ENCODE peak calls at places on chromosomes 11 and 22, in nine cellular contexts. One of them, this sample, is unnamed.

GRCh38 chr22:19992921-19993355 is 23.7 kb downstream of the ARVCF start:
- DNase-seq in progenitor cell of endocrine pancreas: no peak
- DNase-seq in endothelial cell: no peak
- DNase-seq in GM12878: no peak
- DNase-seq in uterus: no peak
- DNase-seq in transverse colon: no peak
- DNase-seq in RWPE1: no peak
- DNase-seq in kidney: peak
- DNase-seq in chondrocyte: peak
- DNase-seq in this sample: no peak

GRCh38 chr11:67071420-67072284 is 15.0 kb downstream of the RHOD start:
- DNase-seq in progenitor cell of endocrine pancreas: peak
- DNase-seq in endothelial cell: peak
- DNase-seq in GM12878: no peak
- DNase-seq in uterus: peak
- DNase-seq in transverse colon: peak
- DNase-seq in RWPE1: no peak
- DNase-seq in kidney: no peak
- DNase-seq in chondrocyte: no peak
- DNase-seq in this sample: peak

GRCh38 chr11:1782831-1783724 is 19.4 kb upstream of the CTSD start:
- DNase-seq in progenitor cell of endocrine pancreas: no peak
- DNase-seq in endothelial cell: no peak
- DNase-seq in GM12878: no peak
- DNase-seq in uterus: no peak
- DNase-seq in transverse colon: no peak
- DNase-seq in RWPE1: no peak
- DNase-seq in kidney: no peak
- DNase-seq in chondrocyte: no peak
- DNase-seq in this sample: no peak

GRCh38 chr11:48107188-48107704 is 109.4 kb upstream of the OR4B1 start:
- DNase-seq in progenitor cell of endocrine pancreas: no peak
- DNase-seq in endothelial cell: no peak
- DNase-seq in GM12878: peak
- DNase-seq in uterus: no peak
- DNase-seq in transverse colon: peak
- DNase-seq in RWPE1: no peak
- DNase-seq in kidney: no peak
- DNase-seq in chondrocyte: no peak
- DNase-seq in this sample: peak

GRCh38 chr22:31893460-31893859 is 50.9 kb upstream of the YWHAH start:
- DNase-seq in progenitor cell of endocrine pancreas: no peak
- DNase-seq in endothelial cell: no peak
- DNase-seq in GM12878: no peak
- DNase-seq in uterus: no peak
- DNase-seq in transverse colon: no peak
- DNase-seq in RWPE1: no peak
- DNase-seq in kidney: no peak
- DNase-seq in chondrocyte: no peak
- DNase-seq in this sample: no peak

GRCh38 chr22:22619765-22620414 is 24.5 kb upstream of the GGTLC2 start:
- DNase-seq in progenitor cell of endocrine pancreas: no peak
- DNase-seq in endothelial cell: no peak
- DNase-seq in GM12878: no peak
- DNase-seq in uterus: no peak
- DNase-seq in transverse colon: no peak
- DNase-seq in RWPE1: no peak
- DNase-seq in kidney: no peak
- DNase-seq in chondrocyte: no peak
- DNase-seq in this sample: no peak

GRCh38 chr11:8621147-8621546 is 27.1 kb upstream of the STK33 start:
- DNase-seq in progenitor cell of endocrine pancreas: no peak
- DNase-seq in endothelial cell: no peak
- DNase-seq in GM12878: no peak
- DNase-seq in uterus: no peak
- DNase-seq in transverse colon: no peak
- DNase-seq in RWPE1: no peak
- DNase-seq in kidney: no peak
- DNase-seq in chondrocyte: no peak
- DNase-seq in this sample: no peak

GRCh38 chr11:75263944-75264349 is 23.4 kb downstream of the TPBGL start:
- DNase-seq in progenitor cell of endocrine pancreas: no peak
- DNase-seq in endothelial cell: no peak
- DNase-seq in GM12878: no peak
- DNase-seq in uterus: no peak
- DNase-seq in transverse colon: peak
- DNase-seq in RWPE1: no peak
- DNase-seq in kidney: peak
- DNase-seq in chondrocyte: peak
- DNase-seq in this sample: no peak

GRCh38 chr11:111454561-111455192 is 57.5 kb downstream of the BTG4 start:
- DNase-seq in progenitor cell of endocrine pancreas: peak
- DNase-seq in endothelial cell: peak
- DNase-seq in GM12878: no peak
- DNase-seq in uterus: no peak
- DNase-seq in transverse colon: peak
- DNase-seq in RWPE1: peak
- DNase-seq in kidney: no peak
- DNase-seq in chondrocyte: no peak
- DNase-seq in this sample: no peak

GRCh38 chr11:132994038-132994502 is 538.2 kb downstream of the OPCML start:
- DNase-seq in progenitor cell of endocrine pancreas: no peak
- DNase-seq in endothelial cell: no peak
- DNase-seq in GM12878: no peak
- DNase-seq in uterus: no peak
- DNase-seq in transverse colon: no peak
- DNase-seq in RWPE1: no peak
- DNase-seq in kidney: no peak
- DNase-seq in chondrocyte: no peak
- DNase-seq in this sample: no peak

GRCh38 chr11:30503156-30503555 is 83.0 kb downstream of the MPPED2 start:
- DNase-seq in progenitor cell of endocrine pancreas: no peak
- DNase-seq in endothelial cell: no peak
- DNase-seq in GM12878: no peak
- DNase-seq in uterus: no peak
- DNase-seq in transverse colon: no peak
- DNase-seq in RWPE1: no peak
- DNase-seq in kidney: no peak
- DNase-seq in chondrocyte: no peak
- DNase-seq in this sample: no peak

GRCh38 chr11:18804621-18805020 is 13.0 kb upstream of the PTPN5 start:
- DNase-seq in progenitor cell of endocrine pancreas: no peak
- DNase-seq in endothelial cell: no peak
- DNase-seq in GM12878: no peak
- DNase-seq in uterus: no peak
- DNase-seq in transverse colon: no peak
- DNase-seq in RWPE1: no peak
- DNase-seq in kidney: no peak
- DNase-seq in chondrocyte: no peak
- DNase-seq in this sample: no peak

GRCh38 chr11:60197442-60197841 is 14.6 kb upstream of the MS4A6A start:
- DNase-seq in progenitor cell of endocrine pancreas: no peak
- DNase-seq in endothelial cell: no peak
- DNase-seq in GM12878: no peak
- DNase-seq in uterus: no peak
- DNase-seq in transverse colon: no peak
- DNase-seq in RWPE1: no peak
- DNase-seq in kidney: no peak
- DNase-seq in chondrocyte: no peak
- DNase-seq in this sample: no peak

GRCh38 chr22:29031236-29031982 is 30.2 kb downstream of the C22orf31 start:
- DNase-seq in progenitor cell of endocrine pancreas: no peak
- DNase-seq in endothelial cell: peak
- DNase-seq in GM12878: no peak
- DNase-seq in uterus: peak
- DNase-seq in transverse colon: peak
- DNase-seq in RWPE1: peak
- DNase-seq in kidney: peak
- DNase-seq in chondrocyte: no peak
- DNase-seq in this sample: no peak

GRCh38 chr22:29477919-29478318 is 2.1 kb upstream of the NEFH start:
- DNase-seq in progenitor cell of endocrine pancreas: no peak
- DNase-seq in endothelial cell: no peak
- DNase-seq in GM12878: no peak
- DNase-seq in uterus: no peak
- DNase-seq in transverse colon: no peak
- DNase-seq in RWPE1: no peak
- DNase-seq in kidney: no peak
- DNase-seq in chondrocyte: no peak
- DNase-seq in this sample: no peak

GRCh38 chr11:72441647-72442267 is 7.4 kb upstream of the CLPB start:
- DNase-seq in progenitor cell of endocrine pancreas: no peak
- DNase-seq in endothelial cell: no peak
- DNase-seq in GM12878: no peak
- DNase-seq in uterus: no peak
- DNase-seq in transverse colon: no peak
- DNase-seq in RWPE1: no peak
- DNase-seq in kidney: no peak
- DNase-seq in chondrocyte: no peak
- DNase-seq in this sample: no peak

GRCh38 chr22:42397332-42398246 is 34.6 kb downstream of the NFAM1 start:
- DNase-seq in progenitor cell of endocrine pancreas: no peak
- DNase-seq in endothelial cell: no peak
- DNase-seq in GM12878: peak
- DNase-seq in uterus: no peak
- DNase-seq in transverse colon: peak
- DNase-seq in RWPE1: no peak
- DNase-seq in kidney: no peak
- DNase-seq in chondrocyte: no peak
- DNase-seq in this sample: peak

DNA sequence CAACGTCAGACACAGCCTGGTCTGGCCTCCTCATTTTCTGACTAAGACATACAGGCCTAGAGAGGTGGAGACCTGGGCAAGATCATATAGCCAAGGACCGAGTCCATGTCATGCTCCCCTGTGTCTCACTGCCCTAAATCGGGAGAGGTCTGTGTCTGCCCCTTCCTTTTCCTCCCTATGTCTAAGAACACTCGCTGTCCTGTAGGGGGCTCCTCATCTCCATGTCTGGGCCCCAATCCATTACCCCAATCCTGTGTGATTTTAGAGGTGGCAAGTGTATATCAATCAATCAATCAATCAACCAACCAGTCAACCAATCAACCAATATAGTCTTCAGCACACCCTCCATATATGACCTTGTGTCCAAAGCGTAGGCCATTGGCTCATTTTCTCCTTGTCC is 125.7 kb downstream of the KIRREL3 start:
- DNase-seq in progenitor cell of endocrine pancreas: no peak
- DNase-seq in endothelial cell: no peak
- DNase-seq in GM12878: no peak
- DNase-seq in uterus: no peak
- DNase-seq in transverse colon: no peak
- DNase-seq in RWPE1: no peak
- DNase-seq in kidney: no peak
- DNase-seq in chondrocyte: no peak
- DNase-seq in this sample: no peak
- TF ChIP-seq CTCF in progenitor cell of endocrine pancreas: no peak
- TF ChIP-seq CTCF in endothelial cell: peak
- TF ChIP-seq CTCF in GM12878: peak
- TF ChIP-seq CTCF in uterus: no peak
- TF ChIP-seq CTCF in transverse colon: no peak
- TF ChIP-seq CTCF in RWPE1: no peak
- TF ChIP-seq CTCF in kidney: no peak
- TF ChIP-seq CTCF in chondrocyte: peak
- TF ChIP-seq CTCF in this sample: no peak

DNA sequence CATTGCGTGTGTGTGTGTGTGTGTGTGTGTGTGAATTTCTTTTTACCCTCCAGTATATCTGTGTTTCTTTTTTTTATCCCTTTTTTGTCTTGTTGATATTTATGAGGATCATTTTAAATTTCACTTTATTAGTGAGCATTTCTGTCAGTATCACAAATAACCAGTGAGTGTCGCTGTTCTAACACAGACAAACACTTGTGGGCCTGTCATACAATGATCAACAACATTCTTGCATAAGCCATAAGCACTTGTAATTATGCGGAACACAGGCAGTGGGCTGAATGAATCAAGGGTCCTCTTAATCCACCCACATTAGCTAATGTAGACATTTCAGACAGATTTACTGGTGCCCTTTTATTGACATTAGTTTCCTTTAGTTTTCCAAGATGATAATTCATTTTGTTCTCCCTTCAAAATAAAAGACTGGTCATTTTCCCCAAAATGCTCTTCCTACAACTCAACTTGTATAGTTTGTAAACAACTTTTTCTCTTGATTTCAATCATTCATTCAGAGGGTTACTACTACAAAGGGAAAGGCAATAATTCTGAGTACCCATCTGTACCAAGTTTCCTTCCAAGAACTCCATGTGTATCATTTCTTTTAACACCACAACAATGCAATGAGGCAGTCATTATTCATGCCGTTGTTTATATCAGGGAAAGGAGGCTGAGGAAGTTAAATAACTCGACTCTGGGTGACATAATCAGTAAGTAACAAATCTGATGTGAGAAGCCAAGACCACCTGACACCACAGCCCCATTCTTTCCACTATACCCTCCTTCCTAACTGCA is 34.6 kb upstream of the ANO3 start:
- DNase-seq in progenitor cell of endocrine pancreas: no peak
- DNase-seq in endothelial cell: peak
- DNase-seq in GM12878: no peak
- DNase-seq in uterus: no peak
- DNase-seq in transverse colon: no peak
- DNase-seq in RWPE1: peak
- DNase-seq in kidney: no peak
- DNase-seq in chondrocyte: no peak
- DNase-seq in this sample: no peak
- TF ChIP-seq CTCF in progenitor cell of endocrine pancreas: peak
- TF ChIP-seq CTCF in endothelial cell: peak
- TF ChIP-seq CTCF in GM12878: peak
- TF ChIP-seq CTCF in uterus: peak
- TF ChIP-seq CTCF in transverse colon: peak
- TF ChIP-seq CTCF in RWPE1: peak
- TF ChIP-seq CTCF in kidney: peak
- TF ChIP-seq CTCF in chondrocyte: peak
- TF ChIP-seq CTCF in this sample: peak

DNA sequence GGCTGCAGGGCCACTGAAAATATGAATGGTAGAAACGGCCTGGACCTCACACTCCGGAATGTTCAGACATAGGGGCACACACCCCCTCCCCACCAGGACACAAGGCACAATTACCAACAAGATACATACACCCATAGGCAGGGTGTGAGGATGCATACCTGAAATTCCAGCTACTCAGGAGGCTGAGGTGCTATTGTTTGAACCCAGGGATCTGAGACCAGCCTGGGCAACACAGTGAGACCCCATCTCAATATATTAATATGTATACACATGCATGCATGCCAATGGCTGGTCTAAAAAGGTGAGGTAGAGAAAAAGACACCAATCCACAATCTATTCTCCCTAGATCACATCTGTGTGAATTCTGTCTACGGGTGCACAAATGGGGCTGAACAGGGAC is 403.3 kb downstream of the SHANK2 start:
- DNase-seq in progenitor cell of endocrine pancreas: no peak
- DNase-seq in endothelial cell: no peak
- DNase-seq in GM12878: no peak
- DNase-seq in uterus: no peak
- DNase-seq in transverse colon: no peak
- DNase-seq in RWPE1: no peak
- DNase-seq in kidney: no peak
- DNase-seq in chondrocyte: no peak
- DNase-seq in this sample: no peak
- TF ChIP-seq CTCF in progenitor cell of endocrine pancreas: no peak
- TF ChIP-seq CTCF in endothelial cell: no peak
- TF ChIP-seq CTCF in GM12878: no peak
- TF ChIP-seq CTCF in uterus: no peak
- TF ChIP-seq CTCF in transverse colon: no peak
- TF ChIP-seq CTCF in RWPE1: no peak
- TF ChIP-seq CTCF in kidney: no peak
- TF ChIP-seq CTCF in chondrocyte: no peak
- TF ChIP-seq CTCF in this sample: no peak

GRCh38 chr11:7605544-7605943 is 67.8 kb downstream of the CYB5R2 start:
- DNase-seq in progenitor cell of endocrine pancreas: no peak
- DNase-seq in endothelial cell: no peak
- DNase-seq in GM12878: no peak
- DNase-seq in uterus: no peak
- DNase-seq in transverse colon: no peak
- DNase-seq in RWPE1: peak
- DNase-seq in kidney: no peak
- DNase-seq in chondrocyte: no peak
- DNase-seq in this sample: no peak
- TF ChIP-seq CTCF in progenitor cell of endocrine pancreas: no peak
- TF ChIP-seq CTCF in endothelial cell: no peak
- TF ChIP-seq CTCF in GM12878: no peak
- TF ChIP-seq CTCF in uterus: no peak
- TF ChIP-seq CTCF in transverse colon: no peak
- TF ChIP-seq CTCF in RWPE1: no peak
- TF ChIP-seq CTCF in kidney: no peak
- TF ChIP-seq CTCF in chondrocyte: no peak
- TF ChIP-seq CTCF in this sample: no peak